ENCODE peak calls at places on chromosomes 3 and 15, in eight cellular contexts. S, X, G, D, N, J, K and A are unnamed samples.

GRCh38 chr15:63559753-63560152 is 37.4 kb upstream of the FBXL22 start:
- DNase-seq in N (no peak), X (no peak), J (no peak), S (no peak), D (no peak), K (no peak), G (no peak), A (no peak)

GRCh38 chr15:74525946-74526345 is 15.1 kb upstream of the ARID3B start:
- DNase-seq in N (no peak), K (no peak), S (no peak), X (peak; percentile 90), D (peak; percentile 53), G (no peak), J (no peak), A (no peak)

GRCh38 chr3:15319575-15319974 is 12.8 kb downstream of the SH3BP5 start:
- DNase-seq in J (peak; percentile 77), N (no peak), D (no peak), G (peak; percentile 67), K (no peak), S (no peak), X (peak; percentile 46), A (no peak)

GRCh38 chr15:96409231-96410138 is 79.0 kb downstream of the NR2F2 start:
- DNase-seq in X (peak; percentile 5), J (peak; percentile 5), G (no peak), D (no peak), S (no peak), N (no peak), K (no peak), A (peak; percentile 26)

GRCh38 chr3:107641572-107642307 is 119.0 kb downstream of the BBX start:
- DNase-seq in N (no peak), D (no peak), J (peak; percentile 34), G (no peak), S (no peak), K (no peak), X (no peak), A (peak; percentile 13)

GRCh38 chr3:63661242-63661641 is 8.8 kb downstream of the SNTN start:
- DNase-seq in X (no peak), K (peak; percentile 8), J (peak; percentile 7), N (no peak), S (no peak), G (no peak), D (peak; percentile 23), A (no peak)

GRCh38 chr3:39103324-39103693 is 4.1 kb downstream of the GORASP1 start:
- DNase-seq in D (no peak), J (no peak), K (peak; percentile 37), N (no peak), S (no peak), X (no peak), G (no peak), A (no peak)

GRCh38 chr15:79903626-79904025 is 6.8 kb upstream of the MTHFS start:
- DNase-seq in N (no peak), G (no peak), K (no peak), D (no peak), S (no peak), X (no peak), J (no peak), A (no peak)

GRCh38 chr3:141875893-141876380 is 506 bp upstream of the ATP1B3 start:
- DNase-seq in S (no peak), K (peak; percentile 81), X (peak; percentile 71), J (peak; percentile 75), N (peak; percentile 76), G (peak; percentile 85), D (no peak), A (no peak)

GRCh38 chr15:90295270-90295648 is 29.8 kb downstream of the NGRN start:
- DNase-seq in D (no peak), S (no peak), X (no peak), G (no peak), K (no peak), J (no peak), N (no peak), A (no peak)

GRCh38 chr3:28980131-28980530 is 300.7 kb upstream of the RBMS3 start:
- DNase-seq in N (no peak), S (no peak), D (no peak), K (no peak), X (peak; percentile 2), G (no peak), J (no peak), A (no peak)

GRCh38 chr3:115385935-115386334 is 237.4 kb upstream of the GAP43 start:
- DNase-seq in S (no peak), N (no peak), K (no peak), J (no peak), D (no peak), G (no peak), X (no peak), A (no peak)

DNA sequence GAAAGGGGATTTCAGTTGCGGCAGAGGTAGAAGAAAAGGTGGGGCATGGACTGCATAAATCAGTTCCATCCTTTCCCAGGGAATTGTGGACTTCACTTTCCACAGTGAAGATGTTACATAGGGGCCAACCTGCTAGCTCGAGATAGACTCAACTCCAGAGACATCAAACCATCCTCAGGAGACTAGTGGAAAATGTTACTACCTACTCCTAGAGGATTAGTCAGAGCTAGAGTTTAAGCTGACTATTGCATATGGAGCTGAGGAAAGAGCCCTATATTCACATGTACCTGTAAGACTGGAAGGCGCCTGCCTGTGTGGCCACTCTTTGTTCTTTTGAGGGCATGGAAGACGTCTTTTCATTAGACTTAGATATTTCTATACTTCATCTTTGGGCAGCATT is 69.2 kb downstream of the KLHL25 start:
- DNase-seq in D (no peak), K (no peak), X (no peak), S (no peak), J (no peak), G (no peak), N (no peak), A (no peak)
- TF ChIP-seq CTCF in D (no peak), K (no peak), X (no peak), S (no peak), J (no peak), G (no peak), N (no peak), A (no peak)

GRCh38 chr3:169367016-169367415 is 296.5 kb downstream of the MECOM start:
- DNase-seq in X (no peak), K (no peak), G (no peak), J (no peak), D (no peak), S (no peak), N (no peak), A (no peak)

GRCh38 chr3:169362261-169362660 is 301.3 kb downstream of the MECOM start:
- DNase-seq in G (no peak), K (no peak), S (no peak), D (peak; percentile 87), N (no peak), J (peak; percentile 46), X (peak; percentile 40), A (no peak)

GRCh38 chr3:169363318-169363717 is 300.2 kb downstream of the MECOM start:
- DNase-seq in S (no peak), J (no peak), K (no peak), N (no peak), G (no peak), D (peak; percentile 34), X (no peak), A (no peak)

GRCh38 chr3:169365993-169366915 is 297.3 kb downstream of the MECOM start:
- DNase-seq in K (no peak), J (no peak), D (no peak), S (no peak), G (no peak), X (no peak), N (no peak), A (no peak)

DNA sequence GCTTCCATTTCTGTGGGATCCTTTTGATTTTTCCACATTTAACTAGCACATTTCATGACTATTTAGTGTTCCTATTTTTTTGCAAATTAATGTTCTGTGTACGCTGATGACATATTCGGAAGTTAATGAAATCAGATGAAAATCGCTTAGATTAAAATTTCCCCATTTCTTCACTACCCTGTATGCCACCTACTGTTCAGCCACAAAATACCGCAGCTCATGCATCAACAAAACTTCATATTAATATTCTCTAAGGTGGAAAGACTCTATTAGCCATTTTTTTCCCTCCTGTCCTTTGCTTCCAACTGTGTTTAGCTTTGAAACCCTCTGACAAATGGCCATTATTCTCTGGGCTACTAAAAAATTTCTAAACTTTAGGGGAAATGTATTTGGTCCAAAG is 300.6 kb downstream of the MECOM start:
- DNase-seq in K (no peak), G (no peak), N (no peak), D (peak; percentile 31), J (no peak), X (no peak), S (no peak), A (no peak)
- TF ChIP-seq CTCF in K (peak; percentile 26), G (no peak), N (no peak), D (peak; percentile 48), J (peak; percentile 6), X (peak; percentile 30), S (no peak), A (no peak)

DNA sequence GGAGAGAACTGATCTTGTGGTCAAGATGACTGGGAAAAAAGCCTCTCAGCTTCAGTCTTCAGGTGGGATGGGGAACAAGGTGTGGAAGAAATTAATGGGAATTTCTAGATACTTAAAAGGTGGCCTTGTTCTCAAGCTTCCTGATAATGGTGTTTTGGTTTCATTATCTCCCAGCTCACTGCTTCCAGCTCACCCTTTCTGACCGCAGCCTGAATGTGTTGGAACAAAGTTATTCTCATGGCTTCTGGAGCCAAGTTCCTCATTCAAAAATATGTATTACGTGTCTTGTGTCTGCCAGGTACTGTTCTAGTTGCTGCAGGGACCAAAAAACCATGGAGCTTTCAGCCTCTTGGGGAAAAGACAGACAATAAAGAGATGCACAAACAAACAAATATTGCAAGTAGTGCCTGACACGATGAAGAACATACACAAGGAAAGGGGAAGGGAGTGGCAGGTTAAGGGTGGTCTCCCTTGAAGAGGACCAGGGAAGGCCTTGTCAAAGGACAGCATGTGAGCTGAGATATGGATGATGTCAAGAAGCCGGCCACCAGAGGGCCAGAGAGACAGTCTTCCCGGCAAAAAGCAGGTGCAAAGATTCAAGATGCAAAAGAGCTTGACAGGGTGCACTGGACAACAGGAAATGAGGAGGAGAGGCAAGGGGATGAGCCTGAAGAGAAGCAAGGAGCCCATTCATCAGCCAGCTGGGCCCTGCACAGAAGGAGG is 35.5 kb downstream of the ARRDC4 start:
- DNase-seq in G (no peak), D (peak; percentile 65), J (no peak), S (no peak), N (no peak), K (peak; percentile 4), X (no peak), A (no peak)
- TF ChIP-seq CTCF in G (no peak), D (peak; percentile 69), J (peak; percentile 4), S (peak; percentile 45), N (peak; percentile 35), K (peak; percentile 45), X (no peak), A (no peak)

GRCh38 chr3:14121859-14122258 is 2.8 kb downstream of the CHCHD4 start:
- DNase-seq in N (no peak), K (no peak), G (no peak), S (no peak), D (no peak), X (no peak), J (no peak), A (no peak)

GRCh38 chr3:14122301-14122700 is 2.4 kb downstream of the CHCHD4 start:
- DNase-seq in J (no peak), D (no peak), N (no peak), X (no peak), K (no peak), S (no peak), G (no peak), A (peak; percentile 1)

GRCh38 chr3:14124615-14125192 is at the start of the genes CHCHD4 and TMEM43:
- DNase-seq in K (peak; percentile 99), G (peak; percentile 99), J (peak; percentile 100), S (peak; percentile 97), N (peak; percentile 99), D (peak; percentile 95), X (peak; percentile 99), A (peak; percentile 99)

GRCh38 chr3:14124223-14124614 is 451 bp downstream of the CHCHD4 start:
- DNase-seq in S (peak; percentile 70), D (peak; percentile 27), K (peak; percentile 86), X (no peak), G (peak; percentile 80), N (peak; percentile 71), J (peak; percentile 64), A (peak; percentile 82)

GRCh38 chr3:14123308-14124222 is 1.1 kb downstream of the CHCHD4 start:
- DNase-seq in X (no peak), J (no peak), G (no peak), K (peak; percentile 36), N (no peak), S (no peak), D (no peak), A (peak; percentile 24)
- TF ChIP-seq CTCF in X (no peak), J (no peak), G (no peak), K (peak; percentile 67), N (no peak), S (no peak), D (no peak), A (no peak)